ENCODE peak calls at places on chromosomes 6 and 20, in nine cellular contexts. V, R, X, Q, U, G, M, P and F are unnamed samples.

GRCh38 chr20:5168582-5169396 is 42.0 kb downstream of the CDS2 start:
- DNase-seq in U (no peak), X (no peak), V (peak), G (peak), P (no peak), Q (no peak), R (peak), M (no peak), F (no peak)

GRCh38 chr6:134414793-134415192 is 96.9 kb upstream of the SGK1 start:
- DNase-seq in R (no peak), X (no peak), V (no peak), G (no peak), U (no peak), P (no peak), M (no peak), Q (no peak), F (no peak)

GRCh38 chr20:32779500-32780215 is 17.5 kb downstream of the DNMT3B start:
- DNase-seq in V (no peak), U (no peak), P (no peak), Q (no peak), R (no peak), M (no peak), G (no peak), X (no peak), F (no peak)

GRCh38 chr6:86949776-86950175 is 12.4 kb downstream of the HTR1E start:
- DNase-seq in M (no peak), Q (no peak), X (no peak), G (no peak), P (no peak), R (no peak), V (no peak), U (no peak), F (no peak)

GRCh38 chr6:2542101-2542857 is 208.4 kb downstream of the MYLK4 start:
- DNase-seq in G (no peak), P (no peak), U (no peak), V (no peak), R (no peak), M (no peak), X (no peak), Q (no peak), F (no peak)

GRCh38 chr6:71698698-71699097 is 187.7 kb upstream of the RIMS1 start:
- DNase-seq in M (no peak), P (no peak), V (no peak), R (no peak), Q (no peak), G (no peak), U (no peak), X (no peak), F (no peak)

GRCh38 chr6:70790483-70790882 is 122.8 kb downstream of the SMAP1 start:
- DNase-seq in P (no peak), V (no peak), X (no peak), G (no peak), Q (no peak), M (no peak), R (no peak), U (no peak), F (no peak)

GRCh38 chr20:25136643-25137559 is 55.0 kb upstream of the VSX1 start:
- DNase-seq in V (no peak), P (no peak), G (no peak), U (peak), X (no peak), Q (no peak), R (peak), M (no peak), F (no peak)

GRCh38 chr6:1856381-1856780 is 246.7 kb downstream of the FOXC1 start:
- DNase-seq in V (peak), R (peak), Q (no peak), X (peak), G (peak), M (no peak), P (no peak), U (no peak), F (no peak)

GRCh38 chr6:158131926-158132325 is 36.1 kb downstream of the SERAC1 start:
- DNase-seq in X (peak), G (peak), Q (no peak), R (peak), U (no peak), V (no peak), M (no peak), P (no peak), F (no peak)
- TF ChIP-seq CTCF in X (peak), G (peak), Q (no peak), R (peak), U (peak), V (no peak), M (peak), P (no peak), F (peak)

GRCh38 chr6:108360919-108361311 is 66.1 kb downstream of the AFG1L start:
- DNase-seq in U (no peak), P (no peak), Q (no peak), V (no peak), R (no peak), M (no peak), G (no peak), X (no peak), F (no peak)

GRCh38 chr6:108361312-108361932 is 66.6 kb downstream of the AFG1L start:
- DNase-seq in U (no peak), M (no peak), V (no peak), G (no peak), R (no peak), X (no peak), Q (no peak), P (no peak), F (no peak)

GRCh38 chr6:108362455-108362854 is 67.6 kb downstream of the AFG1L start:
- DNase-seq in P (no peak), U (no peak), M (no peak), G (no peak), X (no peak), V (no peak), R (no peak), Q (no peak), F (no peak)

GRCh38 chr6:108363113-108363512 is 68.3 kb downstream of the AFG1L start:
- DNase-seq in R (no peak), V (no peak), M (no peak), G (no peak), U (no peak), X (no peak), Q (no peak), P (no peak), F (no peak)

DNA sequence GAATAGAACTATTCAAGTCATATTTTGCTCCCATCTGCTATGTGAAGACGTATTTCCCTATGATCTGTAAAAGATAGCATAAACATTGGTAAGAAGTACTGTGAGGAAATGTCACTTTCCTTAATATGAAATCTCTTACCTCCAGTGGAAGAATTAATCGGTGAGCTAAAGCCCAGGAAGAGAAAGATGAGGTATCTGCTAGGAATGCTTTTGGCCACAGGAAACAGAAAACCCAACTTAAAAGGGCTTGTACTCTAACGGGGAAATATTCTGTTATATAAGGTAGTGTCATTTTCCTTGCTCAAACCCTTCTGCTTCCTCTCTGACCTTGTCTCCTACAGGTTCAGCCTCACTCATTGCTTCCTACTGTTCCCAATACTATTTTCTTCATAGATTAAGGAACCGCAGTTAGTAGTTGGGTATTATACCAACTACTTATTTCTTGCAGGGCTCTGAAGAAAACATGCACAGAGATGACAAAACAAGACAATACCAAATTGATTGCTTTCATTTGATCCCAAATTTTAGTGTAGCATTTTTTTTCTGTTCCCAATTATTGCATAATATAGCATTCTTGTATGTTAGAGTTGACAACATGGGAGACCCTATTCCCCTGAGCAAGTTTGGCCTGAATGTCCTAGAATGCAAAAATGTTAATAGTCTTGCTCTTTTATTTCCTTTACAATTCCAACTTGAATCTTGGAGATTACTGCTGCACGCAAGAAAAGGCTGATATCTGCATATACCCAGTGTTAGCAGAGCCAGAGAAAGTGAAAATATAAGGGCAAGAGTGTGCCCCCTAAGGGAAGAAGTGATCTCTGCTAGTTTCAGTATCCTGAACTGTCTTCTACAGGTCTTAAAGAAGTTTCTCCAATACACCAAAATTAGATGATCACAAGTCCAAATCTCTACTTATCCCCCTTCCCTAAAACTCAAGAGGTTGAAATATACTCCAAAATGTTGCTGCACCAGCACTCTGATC is 65.3 kb downstream of the AFG1L start:
- DNase-seq in U (no peak), M (no peak), X (no peak), V (no peak), G (peak), P (no peak), Q (no peak), R (no peak), F (no peak)
- TF ChIP-seq CTCF in U (peak), M (peak), X (peak), V (no peak), G (peak), P (no peak), Q (no peak), R (peak), F (no peak)

GRCh38 chr6:5080574-5080973 is 4.6 kb upstream of the PPP1R3G start:
- DNase-seq in Q (no peak), R (no peak), X (no peak), M (no peak), G (no peak), P (no peak), U (no peak), V (no peak), F (no peak)

GRCh38 chr6:5081182-5081581 is 4.0 kb upstream of the PPP1R3G start:
- DNase-seq in Q (no peak), X (no peak), V (no peak), R (no peak), U (no peak), P (no peak), G (no peak), M (peak), F (no peak)

GRCh38 chr6:5076931-5077330 is 8.2 kb upstream of the PPP1R3G start:
- DNase-seq in U (no peak), G (no peak), P (no peak), M (peak), V (no peak), X (no peak), Q (no peak), R (no peak), F (no peak)

GRCh38 chr6:5079692-5080091 is 5.4 kb upstream of the PPP1R3G start:
- DNase-seq in V (no peak), M (no peak), Q (no peak), U (no peak), R (no peak), G (no peak), X (no peak), P (no peak), F (no peak)

GRCh38 chr6:5078121-5078695 is 6.9 kb upstream of the PPP1R3G start:
- DNase-seq in R (no peak), G (peak), Q (no peak), X (no peak), M (no peak), P (no peak), U (peak), V (no peak), F (no peak)
- TF ChIP-seq CTCF in R (peak), G (peak), Q (no peak), X (no peak), M (peak), P (no peak), U (peak), V (no peak), F (no peak)

GRCh38 chr6:95248501-95248900 is 328.8 kb upstream of the MANEA start:
- DNase-seq in V (no peak), X (no peak), P (no peak), G (no peak), U (no peak), Q (no peak), M (no peak), R (no peak), F (no peak)
- TF ChIP-seq CTCF in V (no peak), X (no peak), P (no peak), G (no peak), U (peak), Q (no peak), M (no peak), R (no peak), F (peak)

GRCh38 chr6:11595903-11596302 is 58.4 kb downstream of the TMEM170B start:
- DNase-seq in U (no peak), G (peak), V (no peak), P (no peak), M (no peak), Q (no peak), R (peak), X (no peak), F (no peak)
- TF ChIP-seq CTCF in U (peak), G (peak), V (no peak), P (no peak), M (peak), Q (no peak), R (peak), X (peak), F (peak)

GRCh38 chr6:12898603-12899002 is 182.0 kb downstream of the PHACTR1 start:
- DNase-seq in M (no peak), Q (no peak), X (no peak), U (no peak), P (no peak), G (no peak), R (no peak), V (no peak), F (no peak)

GRCh38 chr6:12903246-12903645 is 186.7 kb downstream of the PHACTR1 start:
- DNase-seq in M (no peak), Q (no peak), G (no peak), U (no peak), R (no peak), X (no peak), P (no peak), V (no peak), F (no peak)

GRCh38 chr6:12896208-12896733 is 179.7 kb downstream of the PHACTR1 start:
- DNase-seq in M (no peak), G (no peak), U (no peak), P (no peak), Q (no peak), R (no peak), V (no peak), X (no peak), F (no peak)

GRCh38 chr6:12895721-12896120 is 179.2 kb downstream of the PHACTR1 start:
- DNase-seq in P (no peak), R (no peak), U (no peak), Q (no peak), V (no peak), G (no peak), X (no peak), M (no peak), F (no peak)

GRCh38 chr6:12899080-12899815 is 182.7 kb downstream of the PHACTR1 start:
- DNase-seq in R (no peak), Q (no peak), V (no peak), G (no peak), M (no peak), U (no peak), P (no peak), X (no peak), F (no peak)
- TF ChIP-seq CTCF in R (no peak), Q (no peak), V (no peak), G (no peak), M (no peak), U (no peak), P (no peak), X (no peak), F (no peak)

GRCh38 chr6:93036835-93037234 is 382.5 kb downstream of the EPHA7 start:
- DNase-seq in R (peak), M (no peak), V (no peak), P (no peak), G (peak), X (peak), U (no peak), Q (no peak), F (no peak)
- TF ChIP-seq CTCF in R (peak), M (peak), V (no peak), P (no peak), G (peak), X (peak), U (no peak), Q (no peak), F (peak)

GRCh38 chr20:36904690-36905089 is 28.8 kb downstream of the TLDC2 start:
- DNase-seq in M (no peak), G (no peak), V (no peak), U (no peak), P (no peak), R (no peak), Q (no peak), X (no peak), F (no peak)

DNA sequence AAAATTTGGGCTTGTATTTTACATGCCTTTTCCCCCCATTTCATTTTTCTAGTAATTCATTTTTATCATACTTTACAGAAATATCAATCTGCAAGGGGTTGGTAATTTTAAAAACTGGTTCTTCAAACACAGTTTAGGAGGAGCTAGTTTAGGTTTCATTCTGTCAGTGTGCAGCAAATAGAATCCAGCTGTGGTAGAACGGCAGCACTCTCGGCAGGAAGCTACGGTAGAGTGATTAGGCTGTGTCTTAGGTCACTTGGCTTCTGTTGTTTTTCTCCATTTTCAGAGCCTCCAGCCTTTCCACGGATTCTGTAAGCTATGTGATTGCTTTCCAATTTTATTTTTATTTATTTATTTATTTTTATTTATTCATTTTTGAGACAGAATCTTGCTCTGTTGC is 32.7 kb downstream of the TLDC2 start:
- DNase-seq in P (no peak), Q (no peak), M (no peak), V (no peak), R (no peak), X (no peak), G (peak), U (no peak), F (no peak)
- TF ChIP-seq CTCF in P (no peak), Q (no peak), M (no peak), V (no peak), R (no peak), X (no peak), G (no peak), U (no peak), F (no peak)

GRCh38 chr20:51022803-51023616 is at the start of gene KCNG1:
- DNase-seq in M (peak), G (no peak), P (peak), Q (no peak), U (peak), X (peak), R (peak), V (peak), F (peak)
- TF ChIP-seq CTCF in M (no peak), G (no peak), P (no peak), Q (no peak), U (no peak), X (no peak), R (no peak), V (no peak), F (peak)